ENCODE peak calls at places on chromosomes 12 and 14, in four cellular contexts. I is omental fat pad, P is neural progenitor cell, U is HT1080. B is an unnamed sample.

GRCh38 chr12:52285172-52285745 is 6.1 kb downstream of the KRT81 start:
- DNase-seq in I (no peak), P (no peak), U (peak), B (no peak)

GRCh38 chr14:68079941-68080697 is 260.5 kb downstream of the RAD51B start:
- DNase-seq in I (no peak), U (no peak), P (no peak), B (no peak)

GRCh38 chr14:91032250-91032649 is 28.2 kb downstream of the RPS6KA5 start:
- DNase-seq in U (no peak), I (no peak), P (no peak), B (no peak)

GRCh38 chr14:72714094-72714493 is 179.8 kb downstream of the DPF3 start:
- DNase-seq in I (no peak), P (no peak), U (no peak), B (peak)

GRCh38 chr14:94474581-94475031 is 1.4 kb downstream of the SERPINA9 start:
- DNase-seq in U (peak), I (no peak), P (peak), B (no peak)

GRCh38 chr14:60951781-60952435 is 29.0 kb downstream of the TRMT5 start:
- DNase-seq in U (no peak), P (no peak), I (no peak), B (no peak)

GRCh38 chr12:113235976-113236375 is 14.7 kb downstream of the TPCN1 start:
- DNase-seq in I (no peak), P (no peak), U (no peak), B (no peak)

GRCh38 chr14:59688224-59689170 is 111.9 kb upstream of the CCDC175 start:
- DNase-seq in I (no peak), P (peak), U (peak), B (peak)

GRCh38 chr14:80762829-80763228 is 178.7 kb downstream of the CEP128 start:
- DNase-seq in U (no peak), I (no peak), P (no peak), B (no peak)

GRCh38 chr14:105857816-105858675 is 331.7 kb downstream of the TMEM121 start:
- DNase-seq in P (no peak), U (no peak), I (no peak), B (no peak)

GRCh38 chr12:32135967-32136366 is 29.3 kb downstream of the BICD1 start:
- DNase-seq in U (no peak), I (no peak), P (no peak), B (no peak)

GRCh38 chr14:101823081-101823480 is 61.6 kb downstream of the PPP2R5C start:
- DNase-seq in P (no peak), U (no peak), I (no peak), B (no peak)

GRCh38 chr14:103628684-103629502 is at the start of gene KLC1:
- DNase-seq in P (peak), I (peak), U (peak), B (peak)

GRCh38 chr14:32366995-32367394 is 37.9 kb downstream of the AKAP6 start:
- DNase-seq in P (peak), U (no peak), I (no peak), B (no peak)

GRCh38 chr12:54261817-54262402 is 18.0 kb downstream of the CBX5 start:
- DNase-seq in U (no peak), I (no peak), P (no peak), B (no peak)

GRCh38 chr12:133156125-133156690 is 25.1 kb upstream of the ZNF268 start:
- DNase-seq in I (no peak), U (no peak), P (no peak), B (no peak)

GRCh38 chr14:75018684-75019083 is 16.0 kb downstream of the EIF2B2 start:
- DNase-seq in U (no peak), P (no peak), I (no peak), B (no peak)

GRCh38 chr12:69821441-69822204 is 3.4 kb upstream of the MYRFL start:
- DNase-seq in U (peak), P (no peak), I (no peak), B (no peak)

GRCh38 chr14:101731187-101732080 is 30.1 kb upstream of the PPP2R5C start:
- DNase-seq in P (no peak), U (peak), I (peak), B (peak)

GRCh38 chr12:42757735-42758134 is 168.2 kb upstream of the PRICKLE1 start:
- DNase-seq in P (peak), I (no peak), U (no peak), B (no peak)

GRCh38 chr14:37678916-37679315 is 83.5 kb downstream of the TTC6 start:
- DNase-seq in I (no peak), P (no peak), U (peak), B (no peak)

GRCh38 chr12:20024194-20024593 is 344.1 kb upstream of the PDE3A start:
- DNase-seq in U (no peak), I (no peak), P (no peak), B (no peak)

GRCh38 chr12:68612675-68613074 is 2.0 kb downstream of the RAP1B start:
- DNase-seq in I (no peak), U (no peak), P (no peak), B (no peak)

GRCh38 chr14:105491366-105492006 is 440 bp downstream of the TEDC1 start:
- DNase-seq in P (peak), I (peak), U (peak), B (peak)

GRCh38 chr12:83865431-83865830 is 1047.2 kb downstream of the SLC6A15 start:
- DNase-seq in P (no peak), U (peak), I (no peak), B (no peak)

GRCh38 chr12:11730299-11731041 is 81.0 kb downstream of the ETV6 start:
- DNase-seq in I (no peak), U (no peak), P (no peak), B (no peak)

GRCh38 chr12:39619660-39620433 is at the start of gene ABCD2:
- DNase-seq in I (peak), U (peak), P (peak), B (no peak)

B was measured in GM19239.